ENCODE peak calls at places on chromosomes 12 and 14, in seven cellular contexts. V, G, J, W, D, Z and L are unnamed samples.

GRCh38 chr12:109870648-109871047 is 9.7 kb downstream of the GLTP start:
- DNase-seq in D (no peak), V (no peak), W (no peak), J (peak; percentile 16), Z (no peak), G (peak; percentile 46), L (no peak)

GRCh38 chr12:72072613-72073212 is 134.1 kb downstream of the TPH2 start:
- DNase-seq in D (no peak), G (no peak), V (no peak), J (peak; percentile 12), W (no peak), Z (no peak), L (no peak)

GRCh38 chr12:118376089-118377004 is at the start of gene SUDS3:
- DNase-seq in J (peak; percentile 91), G (peak; percentile 80), V (peak; percentile 93), D (peak; percentile 64), W (peak; percentile 95), Z (peak; percentile 78), L (no peak)

GRCh38 chr14:23438130-23438893 is 2.9 kb upstream of the MYH7 start:
- DNase-seq in V (peak; percentile 72), G (no peak), W (peak; percentile 32), J (no peak), Z (no peak), D (no peak), L (no peak)

GRCh38 chr12:96578526-96579125 is 89.2 kb downstream of the CFAP54 start:
- DNase-seq in J (peak; percentile 68), G (peak; percentile 12), Z (peak; percentile 55), D (peak; percentile 16), V (no peak), W (no peak), L (no peak)

GRCh38 chr14:26984318-26985177 is 386.7 kb upstream of the NOVA1 start:
- DNase-seq in W (no peak), V (peak; percentile 22), D (peak; percentile 28), G (no peak), J (peak; percentile 88), Z (peak; percentile 80), L (no peak)

GRCh38 chr14:50088117-50088515 is 28.3 kb downstream of the VCPKMT start:
- DNase-seq in V (no peak), J (no peak), Z (no peak), G (no peak), D (no peak), W (no peak), L (no peak)

GRCh38 chr12:103996595-103996994 is 30.9 kb downstream of the TDG start:
- DNase-seq in Z (no peak), V (peak; percentile 23), W (no peak), G (no peak), D (no peak), J (no peak), L (no peak)

GRCh38 chr12:49288922-49289555 is 5.9 kb upstream of the PRPH start:
- DNase-seq in J (no peak), V (no peak), D (no peak), Z (no peak), G (no peak), W (no peak), L (no peak)

GRCh38 chr12:5900533-5901255 is 44.4 kb downstream of the ANO2 start:
- DNase-seq in D (no peak), G (no peak), Z (no peak), W (no peak), J (no peak), V (no peak), L (no peak)

GRCh38 chr14:21063479-21063878 is 5.9 kb downstream of the RNASE8 start:
- DNase-seq in V (no peak), W (no peak), J (peak; percentile 92), G (no peak), D (no peak), Z (no peak), L (no peak)

GRCh38 chr14:94112513-94113060 is 2.1 kb downstream of the IFI27 start:
- DNase-seq in D (no peak), J (no peak), W (no peak), G (no peak), Z (no peak), V (no peak), L (no peak)

GRCh38 chr14:23361320-23361719 is 3.7 kb downstream of the EFS start:
- DNase-seq in Z (no peak), V (no peak), G (peak; percentile 65), W (no peak), J (peak; percentile 60), D (peak; percentile 5), L (no peak)

GRCh38 chr14:50347521-50347920 is 35.4 kb downstream of the DMAC2L start:
- DNase-seq in W (no peak), Z (no peak), V (no peak), J (peak; percentile 32), D (no peak), G (peak; percentile 35), L (no peak)

GRCh38 chr12:118330421-118331018 is 42.2 kb downstream of the TAOK3 start:
- DNase-seq in Z (no peak), J (no peak), V (no peak), G (peak; percentile 76), D (peak; percentile 79), W (no peak), L (no peak)

GRCh38 chr12:52634266-52635056 is 16.1 kb upstream of the KRT73 start:
- DNase-seq in V (peak; percentile 81), D (no peak), G (no peak), Z (peak; percentile 74), J (no peak), W (peak; percentile 29), L (no peak)

GRCh38 chr12:30997685-30998440 is 71.3 kb downstream of the TSPAN11 start:
- DNase-seq in Z (no peak), J (no peak), G (no peak), V (no peak), D (no peak), W (no peak), L (no peak)

GRCh38 chr12:28802706-28803438 is 346.2 kb upstream of the FAR2 start:
- DNase-seq in W (no peak), G (no peak), V (peak; percentile 36), Z (no peak), D (no peak), J (no peak), L (no peak)

GRCh38 chr14:66476964-66477363 is 9.2 kb upstream of the CCDC196 start:
- DNase-seq in J (peak; percentile 42), D (peak; percentile 68), W (no peak), G (no peak), V (no peak), Z (no peak), L (no peak)

GRCh38 chr12:83514372-83514771 is 827.7 kb downstream of the TMTC2 start:
- DNase-seq in W (no peak), D (no peak), G (no peak), Z (no peak), J (no peak), V (no peak), L (peak; percentile 58)

GRCh38 chr12:52022841-52023181 is 16.1 kb downstream of the TAMALIN start:
- DNase-seq in Z (no peak), W (peak; percentile 60), J (no peak), G (no peak), V (no peak), D (no peak), L (no peak)

GRCh38 chr14:35789651-35790050 is 19.4 kb downstream of the RALGAPA1 start:
- DNase-seq in W (peak; percentile 42), Z (no peak), J (peak; percentile 80), D (no peak), G (no peak), V (no peak), L (no peak)

GRCh38 chr12:124296916-124297351 is 2.0 kb downstream of the RFLNA start:
- DNase-seq in J (no peak), V (no peak), Z (no peak), W (no peak), D (no peak), G (no peak), L (no peak)

GRCh38 chr14:104708606-104709268 is 15.3 kb upstream of the ADSS1 start:
- DNase-seq in G (peak; percentile 92), Z (peak; percentile 30), J (peak; percentile 86), V (peak; percentile 67), D (peak; percentile 32), W (peak; percentile 79), L (no peak)

GRCh38 chr12:75481013-75481705 is 604 bp downstream of the GLIPR1 start:
- DNase-seq in G (no peak), V (no peak), D (peak; percentile 46), W (no peak), J (peak; percentile 28), Z (no peak), L (no peak)

GRCh38 chr12:117050060-117050459 is 49.2 kb downstream of the TESC start:
- DNase-seq in D (no peak), W (no peak), V (no peak), J (no peak), G (no peak), Z (no peak), L (no peak)

GRCh38 chr12:49959570-49960473 is 1.9 kb upstream of the AQP5 start:
- DNase-seq in V (no peak), D (no peak), Z (no peak), J (peak; percentile 90), G (peak; percentile 63), W (no peak), L (no peak)

GRCh38 chr12:70070494-70071007 is 172.7 kb upstream of the CNOT2 start:
- DNase-seq in W (no peak), J (no peak), Z (peak; percentile 3), D (no peak), G (no peak), V (no peak), L (no peak)

GRCh38 chr14:35696575-35696974 is 112.5 kb downstream of the RALGAPA1 start:
- DNase-seq in J (no peak), Z (no peak), G (no peak), V (no peak), W (no peak), D (no peak), L (no peak)

GRCh38 chr14:102421366-102422057 is 58.8 kb downstream of the TECPR2 start:
- DNase-seq in J (no peak), Z (no peak), D (no peak), W (no peak), V (no peak), G (no peak), L (no peak)